ENCODE peak calls at places on chromosome 3, in six cellular contexts. U is HEK293T, O is A549, H is HepG2, I is K562, P is GM12878. W is an unnamed sample.

GRCh38 chr3:155018621-155019330 is 61.3 kb upstream of the MME start:
- DNase-seq in U (no peak), H (no peak), O (no peak), I (peak; percentile 53), P (no peak), W (no peak)

GRCh38 chr3:58994746-58995330 is 55.0 kb downstream of the CFAP20DC start:
- DNase-seq in O (peak; percentile 67), P (peak; percentile 23), U (peak; percentile 61), I (peak; percentile 48), H (peak; percentile 39), W (peak; percentile 79)

GRCh38 chr3:111690242-111690641 is 95.1 kb upstream of the ZBED2 start:
- DNase-seq in P (no peak), I (no peak), U (no peak), O (no peak), H (no peak), W (peak; percentile 79)

GRCh38 chr3:145094355-145094941 is 1066.5 kb downstream of the PLOD2 start:
- DNase-seq in H (no peak), I (no peak), O (peak; percentile 25), U (peak; percentile 28), P (no peak), W (peak; percentile 54)

GRCh38 chr3:70360985-70361384 is 48.5 kb upstream of the MDFIC2 start:
- DNase-seq in H (no peak), I (no peak), P (peak; percentile 19), U (no peak), O (peak; percentile 54), W (peak; percentile 36)

GRCh38 chr3:54826255-54826691 is 101.6 kb downstream of the LRTM1 start:
- DNase-seq in P (no peak), U (no peak), O (no peak), I (no peak), H (no peak), W (peak; percentile 31)

GRCh38 chr3:124978627-124979026 is 44.1 kb upstream of the MUC13 start:
- DNase-seq in P (no peak), I (no peak), H (no peak), O (no peak), U (no peak), W (no peak)

GRCh38 chr3:35944915-35945710 is 305.8 kb downstream of the ARPP21 start:
- DNase-seq in U (no peak), I (no peak), O (peak; percentile 56), P (no peak), H (no peak), W (peak; percentile 51)

GRCh38 chr3:187906416-187906815 is 161.1 kb upstream of the BCL6 start:
- DNase-seq in O (no peak), H (no peak), U (no peak), I (no peak), P (no peak), W (no peak)

GRCh38 chr3:105997800-105998526 is 129.2 kb upstream of the CBLB start:
- DNase-seq in I (no peak), P (no peak), U (no peak), H (no peak), O (peak; percentile 83), W (peak; percentile 95)

GRCh38 chr3:30292192-30292893 is 314.1 kb upstream of the TGFBR2 start:
- DNase-seq in O (peak; percentile 60), P (no peak), U (no peak), H (peak; percentile 65), I (no peak), W (peak; percentile 51)

GRCh38 chr3:15387735-15388134 is 39.6 kb downstream of the METTL6 start:
- DNase-seq in P (no peak), I (no peak), U (no peak), O (no peak), H (no peak), W (no peak)
- TF ChIP-seq BHLHE40 in P (no peak), I (no peak), U (no peak), O (no peak), H (no peak), W (no peak)

GRCh38 chr3:194494951-194495374 is 8.2 kb upstream of the ATP13A3 start:
- DNase-seq in U (no peak), O (no peak), I (no peak), P (no peak), H (peak; percentile 89), W (no peak)
- TF ChIP-seq BHLHE40 in U (no peak), O (no peak), I (no peak), P (no peak), H (peak; percentile 99), W (no peak)

GRCh38 chr3:31968391-31968926 is 12.6 kb downstream of the OSBPL10 start:
- DNase-seq in I (no peak), P (no peak), H (no peak), O (peak; percentile 47), U (no peak), W (peak; percentile 77)
- TF ChIP-seq BHLHE40 in I (no peak), P (no peak), H (no peak), O (no peak), U (no peak), W (no peak)

GRCh38 chr3:150149651-150150051 is 179.0 kb upstream of the PFN2 start:
- DNase-seq in U (no peak), O (no peak), P (no peak), I (no peak), H (no peak), W (peak; percentile 93)

GRCh38 chr3:150145659-150146058 is 175.0 kb upstream of the PFN2 start:
- DNase-seq in P (no peak), H (no peak), O (no peak), U (no peak), I (no peak), W (peak; percentile 64)

GRCh38 chr3:150144309-150144708 is 173.6 kb upstream of the PFN2 start:
- DNase-seq in O (no peak), H (no peak), U (no peak), I (peak; percentile 13), P (no peak), W (no peak)

GRCh38 chr3:150147776-150148175 is 177.1 kb upstream of the PFN2 start:
- DNase-seq in P (no peak), O (no peak), H (no peak), I (no peak), U (no peak), W (peak; percentile 89)

GRCh38 chr3:150146891-150147761 is 176.4 kb upstream of the PFN2 start:
- DNase-seq in P (no peak), U (no peak), I (no peak), O (no peak), H (no peak), W (peak; percentile 98)
- TF ChIP-seq BHLHE40 in P (peak; percentile 17), U (no peak), I (no peak), O (no peak), H (no peak), W (peak; percentile 95)

DNA sequence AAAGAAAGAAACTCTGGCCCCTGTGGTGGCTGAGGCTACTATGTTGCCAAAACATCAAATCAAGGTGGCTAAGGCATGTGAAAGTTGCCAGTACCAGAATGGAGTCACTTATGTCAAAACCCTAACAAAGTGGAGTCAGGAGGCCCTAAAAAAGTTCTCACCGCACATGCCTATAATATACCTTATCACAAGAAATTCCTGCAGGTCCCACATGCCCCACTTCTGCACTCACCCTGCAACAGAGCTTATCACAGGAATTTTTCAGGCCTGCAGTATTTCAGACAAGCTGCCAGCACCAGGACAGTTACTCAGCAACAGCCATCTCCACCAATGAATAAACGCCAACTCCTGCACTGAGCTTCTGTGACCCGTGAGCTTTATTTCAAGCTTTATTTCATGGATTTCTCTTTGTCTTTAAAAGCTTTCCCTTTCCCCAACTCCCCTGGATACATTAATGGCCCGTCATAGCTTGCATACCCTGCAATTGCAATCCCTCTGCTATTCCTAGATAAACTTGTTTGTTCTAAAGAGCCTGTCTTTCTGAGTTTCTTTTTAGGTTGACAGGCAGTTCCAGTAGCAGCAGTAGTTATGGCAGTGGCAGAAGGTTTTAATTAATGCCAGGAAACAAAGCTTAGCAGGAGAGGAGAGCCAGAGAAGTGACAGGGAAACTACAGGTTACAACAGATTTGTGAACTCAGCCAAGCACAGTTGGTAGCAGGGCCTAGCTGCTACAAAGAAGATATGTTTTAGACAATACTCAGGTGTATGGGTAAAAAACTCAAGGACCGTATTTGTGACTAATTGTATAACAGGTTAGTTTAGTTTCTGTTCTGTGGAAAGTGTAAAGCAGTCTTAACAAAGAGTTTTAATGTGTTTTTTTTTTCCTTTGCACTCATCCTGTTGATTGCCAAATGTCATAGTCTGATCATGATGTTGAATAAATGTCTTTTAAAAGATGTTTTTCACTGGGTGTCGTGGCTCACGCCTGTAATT is 15.9 kb upstream of the TMEM42 start:
- DNase-seq in H (no peak), U (no peak), I (no peak), P (no peak), O (no peak), W (peak; percentile 59)
- TF ChIP-seq BHLHE40 in H (no peak), U (no peak), I (no peak), P (no peak), O (no peak), W (no peak)

W was measured in IMR-90.